ENCODE peak calls at places on chromosome 17, in five cellular contexts. F is amniotic stem cell, K is anterior cingulate cortex, D is non-pigmented ciliary epithelial cell, A is omental fat pad. X is an unnamed sample.

GRCh38 chr17:44842748-44843147 is 4.9 kb upstream of the HIGD1B start:
- DNase-seq in F (no peak), K (no peak), D (no peak), A (no peak), X (no peak)

GRCh38 chr17:9643611-9644010 is 1.7 kb upstream of the USP43 start:
- DNase-seq in F (no peak), K (no peak), D (no peak), A (no peak), X (no peak)

GRCh38 chr17:7220593-7221280 is 999 bp downstream of the ACADVL start:
- DNase-seq in F (no peak), K (no peak), D (no peak), A (no peak), X (peak; percentile 78)

GRCh38 chr17:82232322-82232785 is 3.5 kb downstream of the SLC16A3 start:
- DNase-seq in F (no peak), K (no peak), D (no peak), A (no peak), X (no peak)

GRCh38 chr17:29076722-29077121 is 33.8 kb downstream of the PIPOX start:
- DNase-seq in F (no peak), K (no peak), D (no peak), A (no peak), X (no peak)

GRCh38 chr17:68759343-68760140 is 158.4 kb upstream of the FAM20A start:
- DNase-seq in F (peak; percentile 96), K (peak; percentile 1), D (peak; percentile 84), A (peak; percentile 72), X (peak; percentile 94)

GRCh38 chr17:17682293-17682736 is 1.1 kb downstream of the RAI1 start:
- DNase-seq in F (no peak), K (no peak), D (no peak), A (no peak), X (no peak)

GRCh38 chr17:50498021-50498874 is 10.0 kb upstream of the MYCBPAP start:
- DNase-seq in F (no peak), K (no peak), D (no peak), A (no peak), X (peak; percentile 89)

GRCh38 chr17:14434506-14434905 is 133.6 kb downstream of the HS3ST3B1 start:
- DNase-seq in F (no peak), K (no peak), D (no peak), A (no peak), X (no peak)

GRCh38 chr17:43418441-43419374 is 19.9 kb downstream of the ARL4D start:
- DNase-seq in F (peak; percentile 84), K (peak; percentile 41), D (no peak), A (no peak), X (peak; percentile 98)

GRCh38 chr17:6627019-6627418 is 13.5 kb downstream of the KIAA0753 start:
- DNase-seq in F (no peak), K (no peak), D (no peak), A (no peak), X (peak; percentile 20)

GRCh38 chr17:68302666-68303065 is 11.4 kb downstream of the ARSG start:
- DNase-seq in F (no peak), K (no peak), D (no peak), A (no peak), X (no peak)

GRCh38 chr17:64984181-64984580 is 64.9 kb upstream of the LRRC37A3 start:
- DNase-seq in F (no peak), K (no peak), D (no peak), A (no peak), X (no peak)

GRCh38 chr17:80660527-80661198 is 116.0 kb downstream of the RPTOR start:
- DNase-seq in F (no peak), K (no peak), D (no peak), A (no peak), X (no peak)

GRCh38 chr17:49646391-49647255 is 31.3 kb downstream of the SPOP start:
- DNase-seq in F (peak; percentile 35), K (no peak), D (peak; percentile 46), A (no peak), X (peak; percentile 81)

GRCh38 chr17:22694362-22695227 is 1002.3 kb downstream of the KCNJ18 start:
- DNase-seq in F (no peak), K (no peak), D (no peak), A (no peak), X (no peak)

GRCh38 chr17:29570521-29570920 is 2.0 kb downstream of the TP53I13 start:
- DNase-seq in F (no peak), K (no peak), D (no peak), A (peak; percentile 14), X (no peak)

GRCh38 chr17:72766761-72767356 is 325.6 kb downstream of the SLC39A11 start:
- DNase-seq in F (no peak), K (no peak), D (no peak), A (no peak), X (no peak)

GRCh38 chr17:58317421-58318064 is 11.1 kb downstream of the TSPOAP1 start:
- DNase-seq in F (no peak), K (no peak), D (no peak), A (no peak), X (peak; percentile 85)

GRCh38 chr17:32634167-32634566 is 147.4 kb downstream of the CDK5R1 start:
- DNase-seq in F (no peak), K (no peak), D (no peak), A (no peak), X (no peak)

GRCh38 chr17:81028506-81028858 is 6.5 kb upstream of the BAIAP2 start:
- DNase-seq in F (no peak), K (no peak), D (no peak), A (no peak), X (no peak)

GRCh38 chr17:70668938-70669778 is 499.8 kb downstream of the KCNJ2 start:
- DNase-seq in F (no peak), K (no peak), D (no peak), A (no peak), X (no peak)

GRCh38 chr17:48513653-48514482 is 16.9 kb downstream of the HOXB1 start:
- DNase-seq in F (no peak), K (no peak), D (no peak), A (no peak), X (no peak)

GRCh38 chr17:64262422-64263260 is at the start of gene TEX2:
- DNase-seq in F (peak; percentile 27), K (peak; percentile 8), D (no peak), A (no peak), X (peak; percentile 40)

GRCh38 chr17:76611747-76612143 is 26.1 kb upstream of the ST6GALNAC2 start:
- DNase-seq in F (no peak), K (no peak), D (no peak), A (no peak), X (no peak)

X was measured in epithelial cell of esophagus.